ENCODE peak calls at places on chromosomes 2 and 18, in eight cellular contexts. W, P, N, B, E, L, X and Z are unnamed samples. For H3K27me3, the result is how much of the 10 kb centered on the place peaks cover.

GRCh38 chr2:186339716-186340115 is 146.3 kb upstream of the ZC3H15 start:
- DNase-seq in W (no peak), P (no peak), N (no peak), B (no peak), E (no peak), L (no peak), X (no peak), Z (no peak)

GRCh38 chr2:181896286-181896685 is 4.8 kb downstream of the ITPRID2 start:
- DNase-seq in W (no peak), P (no peak), N (no peak), B (no peak), E (no peak), L (no peak), X (no peak), Z (no peak)

GRCh38 chr2:23510471-23510870 is 125.5 kb downstream of the KLHL29 start:
- DNase-seq in W (no peak), P (no peak), N (no peak), B (no peak), E (no peak), L (no peak), X (no peak), Z (no peak)

GRCh38 chr2:126399001-126399400 is 257.0 kb upstream of the GYPC start:
- DNase-seq in W (no peak), P (no peak), N (no peak), B (no peak), E (no peak), L (no peak), X (no peak), Z (peak)

GRCh38 chr18:58723810-58724602 is 52.7 kb downstream of the MALT1 start:
- DNase-seq in W (no peak), P (no peak), N (no peak), B (no peak), E (no peak), L (no peak), X (no peak), Z (no peak)

GRCh38 chr2:221676566-221677172 is 104.6 kb upstream of the EPHA4 start:
- DNase-seq in W (no peak), P (no peak), N (peak), B (no peak), E (no peak), L (peak), X (no peak), Z (no peak)

GRCh38 chr2:162537651-162538050 is 193.7 kb downstream of the GCA start:
- DNase-seq in W (no peak), P (no peak), N (no peak), B (no peak), E (no peak), L (no peak), X (no peak), Z (no peak)

GRCh38 chr2:45380131-45380836 is 230.8 kb downstream of the SRBD1 start:
- DNase-seq in W (no peak), P (no peak), N (peak), B (no peak), E (no peak), L (peak), X (no peak), Z (no peak)

GRCh38 chr2:66869076-66869475 is 434.2 kb downstream of the MEIS1 start:
- DNase-seq in W (no peak), P (no peak), N (peak), B (no peak), E (no peak), L (peak), X (no peak), Z (no peak)

GRCh38 chr2:174438146-174438886 is 42.8 kb downstream of the SCRN3 start:
- DNase-seq in W (no peak), P (no peak), N (no peak), B (peak), E (peak), L (no peak), X (no peak), Z (peak)

GRCh38 chr2:170842785-170843184 is 26.1 kb downstream of the GAD1 start:
- DNase-seq in W (no peak), P (no peak), N (peak), B (no peak), E (no peak), L (no peak), X (no peak), Z (no peak)

GRCh38 chr2:204072443-204073324 is 136.1 kb downstream of the ICOS start:
- DNase-seq in W (no peak), P (no peak), N (peak), B (no peak), E (no peak), L (no peak), X (peak), Z (peak)

GRCh38 chr2:69011611-69012157 is 1.3 kb upstream of the ANTXR1 start:
- DNase-seq in W (no peak), P (no peak), N (no peak), B (no peak), E (no peak), L (no peak), X (no peak), Z (no peak)

GRCh38 chr2:78676921-78677696 is 348.4 kb upstream of the REG3G start:
- DNase-seq in W (no peak), P (no peak), N (no peak), B (no peak), E (no peak), L (no peak), X (no peak), Z (peak)

GRCh38 chr18:74289137-74289536 is 2.6 kb downstream of the CYB5A start:
- DNase-seq in W (no peak), P (no peak), N (peak), B (no peak), E (no peak), L (no peak), X (no peak), Z (no peak)

GRCh38 chr2:204645018-204645775 is 99.9 kb downstream of the PARD3B start:
- DNase-seq in W (no peak), P (no peak), N (peak), B (no peak), E (no peak), L (no peak), X (no peak), Z (no peak)

GRCh38 chr2:146239392-146240135 is 1605.3 kb upstream of the ACVR2A start:
- DNase-seq in W (no peak), P (peak), N (no peak), B (no peak), E (no peak), L (no peak), X (no peak), Z (no peak)

GRCh38 chr2:143451622-143452021 is 322.4 kb downstream of the ARHGAP15 start:
- DNase-seq in W (no peak), P (no peak), N (peak), B (no peak), E (no peak), L (no peak), X (no peak), Z (no peak)

GRCh38 chr18:55163550-55163949 is 204.3 kb upstream of the CCDC68 start:
- DNase-seq in W (no peak), P (no peak), N (no peak), B (no peak), E (no peak), L (no peak), X (no peak), Z (no peak)

GRCh38 chr18:6624729-6625308 is 104.7 kb upstream of the ARHGAP28 start:
- DNase-seq in W (no peak), P (no peak), N (no peak), B (no peak), E (no peak), L (peak), X (no peak), Z (no peak)

GRCh38 chr18:6627621-6628020 is 101.9 kb upstream of the ARHGAP28 start:
- DNase-seq in W (no peak), P (no peak), N (no peak), B (no peak), E (no peak), L (no peak), X (no peak), Z (no peak)

GRCh38 chr18:6626457-6626856 is 103.1 kb upstream of the ARHGAP28 start:
- DNase-seq in W (no peak), P (no peak), N (no peak), B (no peak), E (no peak), L (no peak), X (no peak), Z (no peak)

GRCh38 chr18:6623278-6623677 is 106.2 kb upstream of the ARHGAP28 start:
- DNase-seq in W (no peak), P (no peak), N (no peak), B (no peak), E (no peak), L (no peak), X (no peak), Z (no peak)

DNA sequence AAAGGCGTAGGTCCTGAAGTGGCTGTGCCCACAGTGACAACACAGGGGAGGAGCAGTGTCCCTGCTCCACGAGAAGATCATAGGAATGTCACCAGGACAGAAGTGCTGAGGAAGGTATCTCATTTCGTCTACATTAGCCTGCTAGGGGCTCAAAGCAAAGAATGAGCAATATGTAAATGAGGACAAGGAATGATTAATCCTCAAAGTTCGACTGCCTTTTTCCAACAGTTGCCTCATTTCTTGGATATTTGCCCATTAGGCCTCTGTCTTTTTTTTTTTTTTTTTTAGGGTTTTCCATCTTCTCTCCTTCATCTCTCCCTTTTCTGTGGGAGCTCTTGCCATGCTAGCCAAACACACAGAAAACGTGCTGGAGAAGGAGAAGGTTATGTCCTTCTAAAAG is 105.2 kb upstream of the ARHGAP28 start:
- DNase-seq in W (no peak), P (no peak), N (peak), B (no peak), E (no peak), L (peak), X (no peak), Z (no peak)
- H3K27ac ChIP-seq in W (peak), P (no peak), N (no peak), B (peak), E (peak), L (no peak), X (no peak), Z (no peak)

GRCh38 chr2:110788936-110789335 is 56.6 kb downstream of the ACOXL start:
- DNase-seq in W (no peak), P (no peak), N (no peak), B (no peak), E (no peak), L (no peak), X (no peak), Z (no peak)
- H3K27me3 ChIP-seq in W (under half), P (under half), N (under half), B (under half), E (under half), L (half or more), X (under half), Z (under half)

GRCh38 chr2:128155970-128156369 is 65.0 kb downstream of the UGGT1 start:
- DNase-seq in W (no peak), P (no peak), N (no peak), B (no peak), E (no peak), L (no peak), X (no peak), Z (no peak)

GRCh38 chr2:128156812-128157211 is 65.8 kb downstream of the UGGT1 start:
- DNase-seq in W (no peak), P (no peak), N (no peak), B (no peak), E (no peak), L (no peak), X (no peak), Z (no peak)

GRCh38 chr2:128159437-128159836 is 68.4 kb downstream of the UGGT1 start:
- DNase-seq in W (no peak), P (no peak), N (no peak), B (no peak), E (no peak), L (no peak), X (no peak), Z (no peak)

GRCh38 chr2:128158171-128158570 is 67.2 kb downstream of the UGGT1 start:
- DNase-seq in W (no peak), P (no peak), N (no peak), B (no peak), E (no peak), L (no peak), X (no peak), Z (no peak)

GRCh38 chr2:128157644-128158043 is 66.6 kb downstream of the UGGT1 start:
- DNase-seq in W (no peak), P (no peak), N (no peak), B (no peak), E (no peak), L (no peak), X (no peak), Z (no peak)
- H3K27ac ChIP-seq in W (no peak), P (no peak), N (no peak), B (no peak), E (no peak), L (no peak), X (no peak), Z (no peak)

GRCh38 chr18:13216092-13216582 is 2.4 kb upstream of the LDLRAD4 start:
- DNase-seq in W (peak), P (no peak), N (peak), B (no peak), E (peak), L (peak), X (no peak), Z (peak)
- H3K27me3 ChIP-seq in W (under half), P (half or more), N (half or more), B (under half), E (under half), L (half or more), X (under half), Z (under half)

DNA sequence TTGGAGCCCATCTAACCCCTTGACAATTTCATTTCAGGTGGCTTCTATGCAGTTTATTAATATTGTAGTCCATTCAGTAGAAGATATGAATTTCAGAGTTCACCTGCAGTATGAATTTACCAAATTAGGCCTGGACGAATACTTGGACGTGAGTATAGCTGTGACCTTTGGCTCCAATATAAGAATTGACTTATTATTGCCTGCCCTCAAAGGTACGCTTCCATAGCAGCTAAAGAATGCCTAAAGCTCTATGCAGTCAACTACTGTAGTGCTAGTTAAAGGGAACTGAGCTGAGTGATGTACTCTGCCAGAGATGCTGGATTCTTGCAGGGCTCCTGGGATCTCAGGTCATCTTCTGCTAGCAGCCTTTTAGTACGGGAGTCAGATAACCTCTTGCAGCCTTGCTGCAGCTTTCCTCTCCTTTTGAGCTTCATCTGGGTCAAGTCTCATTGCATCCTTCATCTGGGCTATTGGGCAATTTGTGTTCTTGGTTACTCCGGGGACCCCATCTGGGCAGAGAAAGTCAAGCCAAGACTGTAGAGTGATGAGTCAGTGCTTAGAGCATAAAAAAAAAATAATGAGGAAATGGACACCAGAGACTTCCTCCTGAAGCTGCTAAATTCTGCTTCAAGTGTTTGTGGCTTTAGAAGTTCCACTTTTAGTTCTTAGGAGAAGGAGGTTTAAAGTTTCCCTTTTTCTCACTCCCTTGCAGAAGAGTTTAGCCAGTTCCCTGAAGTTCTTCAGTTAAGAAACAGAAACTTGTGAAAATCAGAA is 105.6 kb downstream of the PRPF40A start:
- DNase-seq in W (no peak), P (peak), N (no peak), B (peak), E (peak), L (no peak), X (no peak), Z (peak)
- H3K27ac ChIP-seq in W (peak), P (no peak), N (no peak), B (peak), E (peak), L (no peak), X (no peak), Z (peak)

DNA sequence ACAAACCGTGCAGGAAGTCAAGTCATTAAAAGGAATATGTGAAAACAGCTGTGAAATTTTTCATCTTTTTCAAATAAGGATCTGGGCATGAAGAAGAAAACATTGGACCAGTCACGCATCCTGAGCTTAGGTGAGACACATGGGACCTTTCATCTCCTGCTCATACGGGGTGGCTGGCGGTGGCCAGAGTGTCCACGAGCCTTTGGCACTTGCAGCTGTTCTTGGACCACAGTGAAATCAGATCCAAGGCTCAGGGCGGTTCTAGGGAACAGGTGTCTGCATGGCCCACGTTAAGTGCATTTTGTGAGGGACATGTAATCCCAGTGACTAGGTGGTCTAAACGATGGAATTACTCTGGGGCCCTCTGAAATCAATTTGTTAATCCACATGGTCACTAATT is 212.7 kb upstream of the COPS8 start:
- DNase-seq in W (no peak), P (no peak), N (no peak), B (no peak), E (no peak), L (no peak), X (no peak), Z (no peak)
- H3K27me3 ChIP-seq in W (under half), P (under half), N (under half), B (under half), E (under half), L (under half), X (under half), Z (under half)

GRCh38 chr2:237889016-237889415 is 29.6 kb downstream of the RAMP1 start:
- DNase-seq in W (no peak), P (no peak), N (no peak), B (no peak), E (no peak), L (no peak), X (no peak), Z (no peak)
- H3K27ac ChIP-seq in W (no peak), P (no peak), N (no peak), B (peak), E (peak), L (no peak), X (no peak), Z (no peak)

GRCh38 chr2:237691200-237691907 is 64.0 kb downstream of the LRRFIP1 start:
- DNase-seq in W (no peak), P (no peak), N (peak), B (peak), E (peak), L (no peak), X (no peak), Z (no peak)
- H3K27me3 ChIP-seq in W (under half), P (under half), N (under half), B (under half), E (under half), L (under half), X (under half), Z (under half)

GRCh38 chr2:60989256-60989655 is 28.3 kb upstream of the PEX13 start:
- DNase-seq in W (no peak), P (no peak), N (peak), B (no peak), E (no peak), L (no peak), X (no peak), Z (no peak)

GRCh38 chr2:60991644-60992043 is 25.9 kb upstream of the PEX13 start:
- DNase-seq in W (no peak), P (no peak), N (no peak), B (no peak), E (no peak), L (no peak), X (no peak), Z (no peak)

GRCh38 chr2:60998628-60999545 is 18.6 kb upstream of the PEX13 start:
- DNase-seq in W (no peak), P (peak), N (peak), B (no peak), E (no peak), L (no peak), X (no peak), Z (no peak)

GRCh38 chr2:60995376-60995775 is 22.1 kb upstream of the PEX13 start:
- DNase-seq in W (no peak), P (no peak), N (no peak), B (no peak), E (no peak), L (no peak), X (no peak), Z (no peak)

GRCh38 chr2:60992985-60993392 is 24.5 kb upstream of the PEX13 start:
- DNase-seq in W (no peak), P (no peak), N (no peak), B (no peak), E (no peak), L (no peak), X (no peak), Z (peak)
- H3K27ac ChIP-seq in W (no peak), P (no peak), N (no peak), B (peak), E (no peak), L (no peak), X (peak), Z (no peak)

GRCh38 chr2:176068037-176068832 is 15.5 kb downstream of the EVX2 start:
- DNase-seq in W (no peak), P (no peak), N (no peak), B (no peak), E (no peak), L (no peak), X (no peak), Z (no peak)
- H3K27me3 ChIP-seq in W (half or more), P (half or more), N (under half), B (half or more), E (half or more), L (half or more), X (under half), Z (half or more)